ENCODE peak calls at places on chromosomes 13 and 19, in four cellular contexts. One of them, this sample, is unnamed.

GRCh38 chr13:74280093-74280794 is 146.0 kb upstream of the KLF12 start:
- DNase-seq in BJ: no peak
- DNase-seq in PC-3: no peak
- DNase-seq in AG09309: no peak
- DNase-seq in this sample: no peak

GRCh38 chr19:17735410-17735809 is 15.9 kb upstream of the FCHO1 start:
- DNase-seq in PC-3: no peak
- DNase-seq in BJ: no peak
- DNase-seq in AG09309: no peak
- DNase-seq in this sample: no peak

GRCh38 chr13:73220966-73221720 is 162.3 kb downstream of the KLF5 start:
- DNase-seq in AG09309: no peak
- DNase-seq in BJ: no peak
- DNase-seq in PC-3: no peak
- DNase-seq in this sample: no peak

GRCh38 chr13:113029061-113029445 is 60.0 kb downstream of the MCF2L start:
- DNase-seq in BJ: no peak
- DNase-seq in PC-3: no peak
- DNase-seq in AG09309: no peak
- DNase-seq in this sample: no peak

GRCh38 chr19:39867952-39868351 is 21.8 kb upstream of the FBL start:
- DNase-seq in AG09309: no peak
- DNase-seq in PC-3: no peak
- DNase-seq in BJ: no peak
- DNase-seq in this sample: no peak

GRCh38 chr13:20340759-20341161 is 108.6 kb upstream of the GJB6 start:
- DNase-seq in PC-3: no peak
- DNase-seq in AG09309: peak; percentile 3
- DNase-seq in BJ: no peak
- DNase-seq in this sample: peak; percentile 20

GRCh38 chr13:71290963-71291937 is 575.8 kb downstream of the DACH1 start:
- DNase-seq in PC-3: peak; percentile 71
- DNase-seq in AG09309: no peak
- DNase-seq in BJ: no peak
- DNase-seq in this sample: peak; percentile 46

GRCh38 chr13:30690282-30691188 is 44.8 kb upstream of the ALOX5AP start:
- DNase-seq in BJ: peak; percentile 83
- DNase-seq in PC-3: peak; percentile 23
- DNase-seq in AG09309: peak; percentile 79
- DNase-seq in this sample: peak; percentile 99

GRCh38 chr13:31321457-31321856 is 121.7 kb downstream of the B3GLCT start:
- DNase-seq in PC-3: no peak
- DNase-seq in BJ: no peak
- DNase-seq in AG09309: no peak
- DNase-seq in this sample: no peak

GRCh38 chr19:1057185-1057857 is 9.6 kb upstream of the ARHGAP45 start:
- DNase-seq in AG09309: no peak
- DNase-seq in PC-3: peak; percentile 19
- DNase-seq in BJ: no peak
- DNase-seq in this sample: peak; percentile 70

GRCh38 chr19:39823693-39824092 is 10.3 kb downstream of the DYRK1B start:
- DNase-seq in BJ: no peak
- DNase-seq in PC-3: no peak
- DNase-seq in AG09309: no peak
- DNase-seq in this sample: no peak

GRCh38 chr19:34962945-34963530 is 991 bp downstream of the ZNF792 start:
- DNase-seq in BJ: no peak
- DNase-seq in AG09309: no peak
- DNase-seq in PC-3: peak; percentile 14
- DNase-seq in this sample: peak; percentile 34

GRCh38 chr19:38655148-38655824 is 7.8 kb downstream of the ACTN4 start:
- DNase-seq in BJ: no peak
- DNase-seq in AG09309: no peak
- DNase-seq in PC-3: no peak
- DNase-seq in this sample: no peak

GRCh38 chr13:24713022-24713421 is 32.8 kb downstream of the ATP12A start:
- DNase-seq in BJ: no peak
- DNase-seq in AG09309: no peak
- DNase-seq in PC-3: no peak
- DNase-seq in this sample: no peak

GRCh38 chr13:33150146-33150545 is 133.9 kb downstream of the KL start:
- DNase-seq in PC-3: peak; percentile 56
- DNase-seq in AG09309: no peak
- DNase-seq in BJ: no peak
- DNase-seq in this sample: peak; percentile 67

GRCh38 chr13:109955598-109955997 is 169.2 kb upstream of the IRS2 start:
- DNase-seq in BJ: no peak
- DNase-seq in PC-3: no peak
- DNase-seq in AG09309: no peak
- DNase-seq in this sample: peak; percentile 90

GRCh38 chr19:16098821-16099220 is 12.9 kb upstream of the RAB8A start:
- DNase-seq in PC-3: no peak
- DNase-seq in BJ: no peak
- DNase-seq in AG09309: no peak
- DNase-seq in this sample: no peak

GRCh38 chr19:55777528-55777927 is 8.6 kb downstream of the RFPL4AL1 start:
- DNase-seq in AG09309: no peak
- DNase-seq in BJ: no peak
- DNase-seq in PC-3: peak; percentile 30
- DNase-seq in this sample: no peak

GRCh38 chr19:33394006-33394722 is 20.7 kb downstream of the CEBPG start:
- DNase-seq in AG09309: peak; percentile 52
- DNase-seq in BJ: no peak
- DNase-seq in PC-3: peak; percentile 14
- DNase-seq in this sample: peak; percentile 65

GRCh38 chr19:5683177-5683886 is 2.5 kb downstream of the HSD11B1L start:
- DNase-seq in PC-3: no peak
- DNase-seq in BJ: no peak
- DNase-seq in AG09309: no peak
- DNase-seq in this sample: no peak

GRCh38 chr13:107824636-107825035 is 390.7 kb downstream of the LIG4 start:
- DNase-seq in PC-3: no peak
- DNase-seq in BJ: no peak
- DNase-seq in AG09309: no peak
- DNase-seq in this sample: no peak

GRCh38 chr19:55075366-55075998 is at the start of gene EPS8L1:
- DNase-seq in AG09309: no peak
- DNase-seq in PC-3: peak; percentile 85
- DNase-seq in BJ: no peak
- DNase-seq in this sample: no peak

GRCh38 chr13:25153736-25154135 is 18.4 kb downstream of the AMER2 start:
- DNase-seq in AG09309: no peak
- DNase-seq in PC-3: no peak
- DNase-seq in BJ: no peak
- DNase-seq in this sample: no peak

GRCh38 chr13:30504081-30504480 is 38.3 kb upstream of the HMGB1 start:
- DNase-seq in AG09309: no peak
- DNase-seq in PC-3: no peak
- DNase-seq in BJ: no peak
- DNase-seq in this sample: peak; percentile 48

GRCh38 chr13:20769091-20769490 is 4.7 kb downstream of the EEF1AKMT1 start:
- DNase-seq in PC-3: no peak
- DNase-seq in BJ: no peak
- DNase-seq in AG09309: no peak
- DNase-seq in this sample: no peak

GRCh38 chr13:80361883-80362327 is 21.0 kb upstream of the SPRY2 start:
- DNase-seq in PC-3: peak; percentile 21
- DNase-seq in AG09309: no peak
- DNase-seq in BJ: no peak
- DNase-seq in this sample: no peak

GRCh38 chr19:13151605-13152355 is 1.6 kb downstream of the IER2 start:
- DNase-seq in AG09309: peak; percentile 75
- DNase-seq in BJ: peak; percentile 78
- DNase-seq in PC-3: peak; percentile 99
- DNase-seq in this sample: peak; percentile 98

GRCh38 chr13:51953347-51953746 is 57.9 kb downstream of the ATP7B start:
- DNase-seq in BJ: no peak
- DNase-seq in PC-3: no peak
- DNase-seq in AG09309: no peak
- DNase-seq in this sample: no peak

GRCh38 chr19:36837902-36838783 is at the start of gene ZNF790:
- DNase-seq in PC-3: peak; percentile 34
- DNase-seq in AG09309: peak; percentile 74
- DNase-seq in BJ: peak; percentile 59
- DNase-seq in this sample: peak; percentile 92

GRCh38 chr19:50829801-50830200 is 3.6 kb downstream of the KLK15 start:
- DNase-seq in PC-3: no peak
- DNase-seq in BJ: no peak
- DNase-seq in AG09309: no peak
- DNase-seq in this sample: no peak

GRCh38 chr19:50830266-50831025 is 2.9 kb downstream of the KLK15 start:
- DNase-seq in AG09309: no peak
- DNase-seq in PC-3: no peak
- DNase-seq in BJ: no peak
- DNase-seq in this sample: no peak

GRCh38 chr19:50823389-50824042 is at the start of gene KLK1:
- DNase-seq in PC-3: no peak
- DNase-seq in BJ: no peak
- DNase-seq in AG09309: no peak
- DNase-seq in this sample: no peak

GRCh38 chr19:50827476-50827875 is 3.9 kb upstream of the KLK1 start:
- DNase-seq in AG09309: no peak
- DNase-seq in PC-3: no peak
- DNase-seq in BJ: no peak
- DNase-seq in this sample: no peak

DNA sequence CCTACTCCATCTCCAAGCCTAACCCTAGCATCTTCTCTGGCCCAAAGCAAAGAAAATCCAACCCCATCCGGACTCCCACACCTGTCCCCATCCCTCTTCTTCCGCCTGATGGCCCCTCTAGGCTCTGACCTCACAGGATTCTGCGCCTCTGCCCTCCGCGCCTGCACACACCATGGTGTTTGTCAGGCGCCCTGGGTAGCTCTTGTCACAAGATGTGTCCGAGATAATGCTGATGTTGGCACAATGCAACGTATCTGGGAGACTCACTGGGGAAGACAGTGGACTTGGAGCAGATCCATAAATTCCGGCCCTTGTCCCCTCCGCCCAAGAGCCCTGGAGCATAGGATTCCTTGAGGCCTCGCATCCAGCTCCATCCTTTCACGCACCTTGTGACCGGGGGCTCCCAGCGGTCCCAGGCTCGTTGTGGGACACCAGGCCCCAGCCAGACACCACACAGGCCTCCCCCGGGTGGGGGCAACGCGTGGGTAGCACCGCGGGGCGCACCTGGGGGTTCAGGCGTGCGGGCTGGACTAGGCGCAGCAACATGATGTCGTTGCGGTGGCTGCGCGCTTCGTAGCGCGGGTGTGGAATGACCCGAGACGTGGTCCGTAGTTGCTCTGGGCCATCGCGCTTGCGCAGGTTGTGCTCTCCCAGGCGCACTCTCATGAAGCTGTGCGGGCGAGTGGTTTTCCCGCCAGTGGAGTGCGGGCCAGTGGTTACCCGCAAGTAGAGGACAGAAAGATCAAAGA is 3.1 kb upstream of the KLK1 start:
- DNase-seq in AG09309: no peak
- DNase-seq in PC-3: no peak
- DNase-seq in BJ: no peak
- DNase-seq in this sample: no peak
- TF ChIP-seq CTCF in AG09309: no peak
- TF ChIP-seq CTCF in PC-3: no peak
- TF ChIP-seq CTCF in BJ: no peak
- TF ChIP-seq CTCF in this sample: no peak

DNA sequence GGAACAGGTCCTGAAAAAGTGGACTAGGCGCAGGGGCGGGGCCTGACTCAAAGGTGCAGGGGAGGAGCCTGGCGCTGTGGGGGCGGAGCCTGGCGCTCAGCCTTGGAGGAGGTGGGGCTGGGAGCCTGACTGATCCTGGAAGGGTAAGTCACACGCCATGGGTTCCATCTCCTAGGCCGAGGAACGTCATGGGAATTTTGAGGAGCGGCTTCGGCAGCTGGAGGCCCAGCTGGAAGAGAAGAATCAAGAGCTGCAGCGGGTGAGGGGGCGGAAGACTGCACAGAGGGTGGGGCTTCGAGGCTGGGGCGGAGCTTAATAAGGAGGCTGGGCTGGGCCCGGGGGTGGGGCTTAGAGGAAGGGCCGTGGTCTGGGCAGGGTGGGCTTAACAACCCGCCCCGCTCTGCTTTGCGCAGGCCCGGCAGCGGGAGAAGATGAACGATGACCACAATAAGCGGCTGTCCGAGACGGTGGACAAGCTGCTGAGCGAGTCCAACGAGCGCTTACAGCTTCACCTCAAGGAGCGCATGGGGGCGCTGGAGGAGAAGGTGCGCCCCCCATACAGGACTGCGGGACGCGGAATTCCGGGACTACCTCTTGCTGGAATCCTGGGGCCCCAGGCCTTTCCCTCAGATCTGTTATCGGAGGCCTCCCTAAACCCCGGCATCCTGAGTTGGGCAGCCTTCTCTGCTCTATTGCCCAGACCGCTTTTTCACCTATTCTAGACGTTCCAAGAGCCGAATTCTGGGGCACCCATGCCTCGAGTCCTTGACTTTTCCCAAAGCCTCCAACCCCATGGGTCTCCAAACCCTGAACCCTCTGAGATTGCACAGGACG is 14.5 kb downstream of the PPFIA3 start:
- DNase-seq in PC-3: no peak
- DNase-seq in BJ: peak; percentile 30
- DNase-seq in AG09309: no peak
- DNase-seq in this sample: peak; percentile 57
- H3K4me3 ChIP-seq in PC-3: no peak overlapping the region
- H3K4me3 ChIP-seq in BJ: peak overlapping the region; percentile 30
- H3K4me3 ChIP-seq in AG09309: no peak overlapping the region
- H3K4me3 ChIP-seq in this sample: peak overlapping the region; percentile 33

DNA sequence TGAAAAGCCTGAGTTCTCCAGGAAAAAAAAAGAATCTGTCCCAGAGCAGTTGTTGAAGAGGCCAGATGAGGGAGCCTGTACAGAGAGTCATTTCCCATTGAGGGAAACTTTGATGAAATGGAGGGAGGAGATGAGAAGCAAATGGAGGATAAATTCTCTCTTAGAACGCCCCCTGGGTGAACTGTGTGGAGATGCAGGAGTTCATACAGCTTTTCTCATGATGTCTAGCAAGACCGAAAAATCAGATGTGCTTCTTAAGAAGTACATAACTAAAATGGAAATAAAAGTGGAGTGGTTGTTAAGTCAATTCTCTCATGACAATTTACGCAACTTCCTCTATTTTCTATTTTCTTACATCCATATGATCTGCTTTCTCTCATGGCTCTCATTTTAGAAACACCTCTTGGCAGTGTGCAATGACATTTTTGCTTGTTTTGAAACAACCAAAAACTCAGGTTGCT is 1263.1 kb downstream of the PCDH9 start:
- DNase-seq in AG09309: no peak
- DNase-seq in PC-3: peak; percentile 71
- DNase-seq in BJ: no peak
- DNase-seq in this sample: peak; percentile 76
- TF ChIP-seq CTCF in AG09309: peak; percentile 44
- TF ChIP-seq CTCF in PC-3: peak; percentile 80
- TF ChIP-seq CTCF in BJ: peak; percentile 33
- TF ChIP-seq CTCF in this sample: peak; percentile 64

DNA sequence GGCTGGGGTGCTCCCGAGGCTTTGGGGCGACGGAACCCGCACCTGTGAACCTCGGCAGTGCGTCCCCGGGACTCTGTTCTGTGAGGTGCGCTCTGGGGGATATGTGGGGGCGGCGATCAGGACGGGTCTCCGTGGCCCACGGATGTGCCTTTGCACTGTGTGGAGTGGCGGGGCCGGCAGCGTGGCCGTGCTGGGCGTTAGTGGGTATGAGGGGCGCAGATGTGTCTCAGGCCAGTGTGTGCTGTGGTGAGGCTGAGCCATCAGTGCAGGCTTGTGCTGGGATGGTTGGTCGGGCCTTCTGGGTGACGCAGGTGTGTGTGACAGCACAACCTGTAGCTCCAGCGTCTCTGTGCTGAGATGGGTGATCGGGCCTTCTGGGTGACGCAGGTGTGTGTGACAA is 16.9 kb downstream of the ZNF331 start:
- DNase-seq in BJ: no peak
- DNase-seq in PC-3: no peak
- DNase-seq in AG09309: no peak
- DNase-seq in this sample: no peak
- H3K4me3 ChIP-seq in BJ: peak overlapping the region; percentile 47
- H3K4me3 ChIP-seq in PC-3: peak overlapping the region; percentile 63
- H3K4me3 ChIP-seq in AG09309: peak overlapping the region; percentile 72
- H3K4me3 ChIP-seq in this sample: peak overlapping the region; percentile 74